ENCODE peak calls at places on chromosomes 5 and 9, in nine cellular contexts. C is activated effector memory CD4-positive, alpha-beta T cell treated with Interleukin-2 at 50 U/mL for 16 hours; B is substantia nigra; E is stimulated activated CD8-positive, alpha-beta memory T cell treated with anti-CD3 and anti-CD28 coated beads, Interleukin-2, amount 100 ng/mL, for 48 hours; G is stomach; D is SIG-M5; X is fibroblast of gingiva; P is DMS 273 treated with DMSO at 0.1 percent for 48 hours; V is PC-9. K is an unnamed sample.
A peak's percentile ranks its signal among the peaks of the same experiment; 100 is the strongest.

GRCh38 chr5:52893105-52893504 is 96.0 kb upstream of the ITGA2 start:
- DNase-seq in C (no peak), B (no peak), E (no peak), G (no peak), D (no peak), X (peak; percentile 40), P (no peak), V (no peak), K (no peak)

GRCh38 chr5:1195916-1196315 is 5.5 kb upstream of the SLC6A19 start:
- DNase-seq in C (no peak), B (no peak), E (no peak), G (no peak), D (no peak), X (no peak), P (no peak), V (no peak), K (no peak)

GRCh38 chr5:148457183-148457620 is 73.4 kb downstream of the FBXO38 start:
- DNase-seq in C (no peak), B (no peak), E (no peak), G (no peak), D (no peak), X (no peak), P (no peak), V (no peak), K (no peak)

GRCh38 chr5:179793470-179794139 is at the start of gene LTC4S:
- DNase-seq in C (peak; percentile 67), B (no peak), E (no peak), G (peak; percentile 71), D (no peak), X (peak; percentile 45), P (no peak), V (no peak), K (peak; percentile 61)

GRCh38 chr5:143177263-143177994 is 226.1 kb downstream of the NR3C1 start:
- DNase-seq in C (no peak), B (no peak), E (no peak), G (peak; percentile 65), D (no peak), X (peak; percentile 71), P (peak; percentile 82), V (no peak), K (no peak)

GRCh38 chr9:120191141-120191540 is 388.8 kb downstream of the CDK5RAP2 start:
- DNase-seq in C (no peak), B (no peak), E (no peak), G (no peak), D (no peak), X (no peak), P (no peak), V (no peak), K (no peak)

GRCh38 chr5:33166971-33167370 is 273.8 kb upstream of the TARS1 start:
- DNase-seq in C (no peak), B (no peak), E (no peak), G (no peak), D (no peak), X (no peak), P (no peak), V (no peak), K (no peak)

GRCh38 chr9:7910426-7911015 is 110.9 kb upstream of the DMAC1 start:
- DNase-seq in C (no peak), B (no peak), E (no peak), G (no peak), D (no peak), X (no peak), P (no peak), V (no peak), K (no peak)

GRCh38 chr9:31597977-31598376 is 786.5 kb upstream of the ACO1 start:
- DNase-seq in C (no peak), B (no peak), E (no peak), G (no peak), D (no peak), X (no peak), P (no peak), V (peak; percentile 81), K (no peak)